ENCODE peak calls at places on chromosomes 7 and 10, in seven cellular contexts. P is sigmoid colon, D is astrocyte of the cerebellum, X is GM06990, B is stomach, O is kidney epithelial cell, L is heart right ventricle. N is an unnamed sample.

GRCh38 chr10:131886181-131886716 is 14.6 kb upstream of the PPP2R2D start:
- DNase-seq in P (peak; percentile 47), D (no peak), X (no peak), B (no peak), O (no peak), L (no peak), N (no peak)

GRCh38 chr10:88800152-88801125 is 2.1 kb upstream of the LIPM start:
- DNase-seq in P (no peak), D (no peak), X (no peak), B (no peak), O (no peak), L (no peak), N (no peak)

GRCh38 chr7:26060713-26061339 is 91.2 kb upstream of the NFE2L3 start:
- DNase-seq in P (no peak), D (no peak), X (no peak), B (no peak), O (no peak), L (no peak), N (peak; percentile 60)

GRCh38 chr7:123944395-123944794 is 19.4 kb downstream of the SPAM1 start:
- DNase-seq in P (no peak), D (no peak), X (no peak), B (no peak), O (no peak), L (no peak), N (no peak)

GRCh38 chr10:96910488-96911395 is 78.6 kb downstream of the LCOR start:
- DNase-seq in P (no peak), D (no peak), X (no peak), B (no peak), O (no peak), L (no peak), N (no peak)

GRCh38 chr10:90787906-90788491 is 69.8 kb downstream of the HTR7 start:
- DNase-seq in P (no peak), D (no peak), X (no peak), B (no peak), O (no peak), L (no peak), N (peak; percentile 8)

GRCh38 chr7:51635801-51636200 is 319.2 kb upstream of the COBL start:
- DNase-seq in P (no peak), D (no peak), X (no peak), B (no peak), O (no peak), L (no peak), N (no peak)

GRCh38 chr10:93813507-93814465 is 56.0 kb downstream of the LGI1 start:
- DNase-seq in P (no peak), D (no peak), X (peak; percentile 6), B (peak; percentile 59), O (no peak), L (peak; percentile 48), N (no peak)

GRCh38 chr7:142583424-142583823 is 165.8 kb upstream of the PRSS1 start:
- DNase-seq in P (no peak), D (peak; percentile 66), X (peak; percentile 52), B (no peak), O (peak; percentile 93), L (no peak), N (no peak)

GRCh38 chr10:73095479-73096021 is 1.1 kb downstream of the P4HA1 start:
- DNase-seq in P (peak; percentile 80), D (peak; percentile 64), X (peak; percentile 24), B (peak; percentile 36), O (no peak), L (peak; percentile 26), N (no peak)

GRCh38 chr7:2800923-2801682 is 43.0 kb downstream of the GNA12 start:
- DNase-seq in P (peak; percentile 76), D (peak; percentile 80), X (no peak), B (no peak), O (no peak), L (peak; percentile 55), N (no peak)

GRCh38 chr10:68526634-68527132 is 640 bp downstream of the SLC25A16 start:
- DNase-seq in P (no peak), D (no peak), X (no peak), B (no peak), O (no peak), L (no peak), N (peak; percentile 53)

GRCh38 chr7:75905785-75906604 is 9.0 kb upstream of the POR start:
- DNase-seq in P (peak; percentile 92), D (no peak), X (peak; percentile 34), B (peak; percentile 58), O (peak; percentile 67), L (peak; percentile 61), N (no peak)

GRCh38 chr10:47041401-47042198 is 130.4 kb downstream of the PTPN20 start:
- DNase-seq in P (peak; percentile 21), D (no peak), X (no peak), B (no peak), O (no peak), L (no peak), N (no peak)

GRCh38 chr10:76301950-76302349 is 870.5 kb downstream of the LRMDA start:
- DNase-seq in P (no peak), D (no peak), X (no peak), B (no peak), O (no peak), L (no peak), N (no peak)

GRCh38 chr10:99709480-99710229 is 22.3 kb downstream of the COX15 start:
- DNase-seq in P (no peak), D (no peak), X (peak; percentile 46), B (no peak), O (no peak), L (no peak), N (no peak)

GRCh38 chr10:27893320-27894014 is 105.4 kb downstream of the ODAD2 start:
- DNase-seq in P (no peak), D (no peak), X (no peak), B (no peak), O (peak; percentile 77), L (no peak), N (no peak)

GRCh38 chr10:50470345-50470744 is 153.4 kb downstream of the SGMS1 start:
- DNase-seq in P (no peak), D (no peak), X (no peak), B (no peak), O (no peak), L (no peak), N (no peak)

DNA sequence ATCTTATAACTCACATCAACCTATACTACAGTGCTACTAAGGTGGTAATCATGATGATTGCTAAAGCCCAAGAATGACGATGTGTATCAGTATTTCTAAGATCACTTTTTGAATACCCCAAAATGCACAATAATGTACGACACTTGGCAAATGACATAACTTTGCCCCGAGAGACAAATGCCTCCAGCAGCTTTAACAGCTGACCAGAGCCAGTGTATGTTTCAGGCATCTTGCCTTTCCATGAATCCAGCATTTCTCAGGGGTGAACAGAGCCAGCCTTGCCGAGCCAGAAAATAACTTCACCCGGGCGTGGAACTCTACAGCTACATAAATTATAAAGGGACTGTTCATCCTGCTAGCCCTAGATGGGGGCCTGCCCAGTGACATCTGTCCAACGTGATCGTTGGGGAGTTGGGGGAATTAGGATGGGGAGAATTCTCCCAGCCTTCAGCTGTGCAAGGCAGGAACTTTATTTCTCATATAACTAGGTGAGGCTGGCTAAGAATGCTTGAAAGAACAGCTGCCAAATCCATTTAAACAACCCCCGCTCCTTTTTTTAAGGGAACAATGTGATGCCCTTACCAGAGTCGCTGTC is 1.7 kb downstream of the IGFBP3 start:
- DNase-seq in P (no peak), D (no peak), X (no peak), B (no peak), O (no peak), L (no peak), N (no peak)
- H3K4me3 ChIP-seq in P (peak overlapping the region; percentile 49), D (peak overlapping the region; percentile 57), X (no peak overlapping the region), B (peak overlapping the region; percentile 49), O (peak overlapping the region; percentile 46), L (peak overlapping the region; percentile 67), N (no peak overlapping the region)

DNA sequence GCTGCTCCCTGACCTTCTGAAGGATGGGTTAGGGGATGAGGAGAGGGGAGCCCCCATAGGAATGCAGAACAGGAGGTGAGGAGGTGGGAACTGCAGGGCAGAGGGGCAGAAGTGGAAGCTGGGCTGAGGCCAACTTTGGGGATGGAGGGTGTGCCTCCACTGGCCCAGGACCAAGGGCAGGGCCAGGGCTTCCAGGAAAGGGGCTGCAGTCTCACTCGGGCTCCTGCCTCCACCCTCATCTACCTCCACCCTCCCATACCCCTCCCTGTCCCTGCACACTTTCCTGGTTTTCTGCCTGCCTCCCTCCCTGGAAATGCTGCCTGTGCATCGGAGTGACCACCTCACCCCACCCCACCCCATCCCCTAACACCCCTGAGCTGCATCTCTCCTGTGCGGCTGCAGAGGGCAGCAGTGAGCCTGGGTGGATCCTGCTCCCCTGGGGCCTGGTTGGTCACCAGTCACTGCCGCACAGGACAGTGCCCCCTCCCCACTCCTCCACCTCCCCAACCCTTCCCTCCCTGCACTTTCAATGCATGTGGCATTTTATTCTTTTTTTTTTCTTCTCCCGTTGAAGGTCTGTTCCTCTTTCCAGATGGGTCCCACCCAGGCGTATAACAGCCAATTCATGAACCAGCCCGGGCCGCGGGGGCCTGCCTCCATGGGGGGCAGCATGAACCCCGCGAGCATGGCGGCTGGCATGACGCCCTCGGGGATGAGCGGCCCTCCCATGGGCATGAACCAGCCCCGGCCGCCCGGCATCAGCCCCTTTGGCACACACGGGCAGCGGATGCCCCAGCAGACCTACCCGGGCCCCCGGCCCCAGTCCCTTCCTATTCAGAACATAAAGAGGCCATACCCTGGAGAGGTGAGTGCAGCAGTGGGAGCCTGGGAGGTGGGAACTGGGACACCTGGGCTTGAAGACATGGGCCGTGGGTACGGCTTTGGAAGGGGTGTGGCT is 54.2 kb upstream of the PPIF start:
- DNase-seq in P (no peak), D (no peak), X (no peak), B (peak; percentile 55), O (no peak), L (no peak), N (no peak)
- TF ChIP-seq CTCF in P (peak; percentile 14), D (peak; percentile 52), X (peak; percentile 77), B (peak; percentile 18), O (peak; percentile 68), L (peak; percentile 41), N (peak; percentile 68)

DNA sequence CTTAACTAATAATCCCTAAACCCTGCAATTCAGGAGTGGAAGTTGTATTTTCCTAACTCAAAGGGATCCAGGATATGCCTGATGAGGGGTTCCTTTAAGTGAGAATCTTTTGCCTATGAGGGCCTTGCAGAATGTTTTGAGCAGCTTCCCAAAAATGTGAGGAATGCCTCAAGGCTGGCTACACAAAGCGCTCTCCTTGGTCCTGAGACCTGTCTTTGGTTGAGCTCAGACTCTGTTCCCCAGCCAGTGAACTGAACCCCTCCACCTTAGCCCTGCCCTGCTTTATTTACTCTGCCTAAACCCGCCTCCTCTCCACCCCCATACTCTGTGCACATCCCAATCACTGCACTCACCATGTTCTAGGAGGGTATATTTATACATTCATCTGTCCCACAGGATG is 108.6 kb downstream of the NRCAM start:
- DNase-seq in P (no peak), D (peak; percentile 68), X (no peak), B (no peak), O (no peak), L (no peak), N (no peak)
- H3K4me3 ChIP-seq in P (no peak overlapping the region), D (no peak overlapping the region), X (no peak overlapping the region), B (no peak overlapping the region), O (no peak overlapping the region), L (no peak overlapping the region), N (no peak overlapping the region)

DNA sequence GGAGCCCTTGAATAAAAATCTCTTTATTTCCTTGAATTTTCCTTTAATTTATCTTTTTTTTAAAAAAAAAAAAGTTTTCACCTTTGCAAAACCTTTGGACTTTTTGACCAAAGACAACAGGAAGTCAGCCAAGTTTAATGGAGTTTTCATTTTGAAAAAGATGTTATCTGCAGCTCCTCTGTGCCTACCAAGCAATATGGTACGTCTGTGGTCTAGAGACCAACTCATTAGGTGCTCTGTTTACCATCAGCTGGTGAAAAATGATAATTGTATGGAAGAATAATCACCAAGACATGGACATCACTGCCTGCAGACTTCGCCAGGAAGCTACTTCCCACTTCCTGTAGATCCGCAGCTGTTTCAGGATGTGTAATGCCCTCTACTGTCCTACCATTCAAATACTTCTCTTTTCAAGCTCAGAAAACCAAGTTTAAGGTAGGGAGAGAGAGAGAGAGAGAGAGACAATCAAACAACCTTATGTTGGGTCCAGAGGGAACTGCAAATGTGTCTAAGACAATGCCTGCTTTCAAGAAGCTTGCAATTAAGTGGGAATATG is 18.7 kb downstream of the PLXNA4 start:
- DNase-seq in P (no peak), D (no peak), X (no peak), B (no peak), O (no peak), L (no peak), N (no peak)
- TF ChIP-seq CTCF in P (no peak), D (peak; percentile 14), X (no peak), B (no peak), O (no peak), L (peak; percentile 17), N (peak; percentile 41)

N was measured in LNCaP clone FGC.